ENCODE peak calls at places on chromosomes 4 and X, in nine cellular contexts. J, O, X, Y, Q, L, G, R and S are unnamed samples.

GRCh38 chrX:104669063-104669462 is 103.1 kb downstream of the IL1RAPL2 start:
- DNase-seq in Q (no peak), O (no peak), G (no peak), R (no peak), Y (no peak), L (no peak), X (no peak), J (no peak), S (no peak)

GRCh38 chr4:23814606-23815005 is 75.2 kb downstream of the PPARGC1A start:
- DNase-seq in X (no peak), Y (no peak), O (no peak), J (no peak), R (no peak), Q (no peak), L (no peak), G (no peak), S (no peak)

GRCh38 chr4:186844059-186844681 is 120.5 kb upstream of the FAT1 start:
- DNase-seq in J (peak; percentile 19), X (no peak), Y (peak; percentile 19), O (no peak), G (peak; percentile 52), R (no peak), L (no peak), Q (no peak), S (no peak)

GRCh38 chr4:145179201-145179860 is 1.1 kb downstream of the OTUD4 start:
- DNase-seq in Q (peak; percentile 85), J (peak; percentile 7), R (peak; percentile 71), G (peak; percentile 41), L (peak; percentile 65), X (peak; percentile 32), O (no peak), Y (peak; percentile 87), S (peak; percentile 69)

GRCh38 chrX:97397371-97397770 is 513.7 kb downstream of the RPA4 start:
- DNase-seq in X (no peak), Y (peak; percentile 58), L (no peak), Q (no peak), G (peak; percentile 59), R (no peak), O (no peak), J (no peak), S (no peak)

GRCh38 chrX:71081348-71082148 is 13.4 kb upstream of the SNX12 start:
- DNase-seq in O (no peak), Q (no peak), L (no peak), Y (no peak), J (no peak), R (no peak), X (no peak), G (peak; percentile 18), S (no peak)

GRCh38 chr4:132383571-132384199 is 765.4 kb upstream of the PCDH10 start:
- DNase-seq in G (no peak), L (no peak), X (no peak), Y (no peak), R (no peak), Q (no peak), O (no peak), J (no peak), S (no peak)

GRCh38 chr4:67035501-67035900 is 509.8 kb downstream of the CENPC start:
- DNase-seq in R (no peak), J (peak; percentile 10), Q (no peak), Y (peak; percentile 2), O (no peak), X (no peak), G (peak; percentile 96), L (no peak), S (no peak)

GRCh38 chrX:31181377-31182038 is 109.7 kb upstream of the FTHL17 start:
- DNase-seq in G (no peak), L (no peak), Q (no peak), R (no peak), X (no peak), O (peak; percentile 22), J (no peak), Y (no peak), S (no peak)

GRCh38 chr4:122450847-122451246 is 5.7 kb downstream of the IL2 start:
- DNase-seq in L (no peak), R (no peak), O (no peak), Q (no peak), J (peak; percentile 1), G (peak; percentile 5), Y (peak; percentile 25), X (no peak), S (no peak)

GRCh38 chrX:519741-520140 is 110.8 kb upstream of the SHOX start:
- DNase-seq in Y (no peak), L (no peak), O (no peak), X (no peak), G (no peak), Q (no peak), J (no peak), R (no peak), S (no peak)

GRCh38 chrX:150201841-150202240 is 161.3 kb upstream of the MAMLD1 start:
- DNase-seq in O (no peak), J (no peak), Y (no peak), R (no peak), Q (no peak), X (no peak), G (no peak), L (no peak), S (no peak)

GRCh38 chrX:133415276-133416105 is at the start of gene GPC4:
- DNase-seq in O (no peak), R (no peak), Y (no peak), Q (peak; percentile 87), G (peak; percentile 6), X (peak; percentile 59), L (no peak), J (no peak), S (no peak)

GRCh38 chr4:186500721-186501304 is 54.6 kb downstream of the MTNR1A start:
- DNase-seq in L (no peak), J (no peak), O (no peak), Q (no peak), G (no peak), R (no peak), Y (no peak), X (no peak), S (no peak)

GRCh38 chrX:39805825-39806224 is 291.9 kb downstream of the BCOR start:
- DNase-seq in R (no peak), J (no peak), Q (no peak), L (no peak), G (no peak), X (no peak), Y (no peak), O (no peak), S (no peak)

GRCh38 chr4:95536650-95537049 is 12.1 kb downstream of the UNC5C start:
- DNase-seq in J (no peak), Y (no peak), Q (no peak), L (no peak), O (no peak), X (no peak), R (no peak), G (no peak), S (no peak)

GRCh38 chr4:151098191-151098590 is 1.2 kb upstream of the RPS3A start:
- DNase-seq in L (no peak), X (no peak), Y (no peak), Q (no peak), R (no peak), G (no peak), O (no peak), J (no peak), S (no peak)

GRCh38 chrX:30659421-30659820 is 6.2 kb downstream of the GK start:
- DNase-seq in G (peak; percentile 76), L (no peak), Y (peak; percentile 76), X (no peak), O (no peak), R (no peak), Q (no peak), J (peak; percentile 31), S (no peak)

GRCh38 chrX:85619962-85620361 is 240.5 kb upstream of the POF1B start:
- DNase-seq in Y (no peak), R (no peak), O (no peak), L (no peak), J (no peak), Q (peak; percentile 19), X (no peak), G (no peak), S (no peak)

GRCh38 chr4:24568425-24568824 is 15.9 kb downstream of the DHX15 start:
- DNase-seq in X (no peak), J (no peak), L (no peak), Y (no peak), Q (no peak), G (no peak), R (no peak), O (no peak), S (no peak)

GRCh38 chr4:119589165-119589564 is 39.4 kb downstream of the PDE5A start:
- DNase-seq in L (no peak), X (no peak), Q (no peak), R (no peak), Y (no peak), J (no peak), O (no peak), G (no peak), S (no peak)

GRCh38 chrX:15946783-15947550 is 92.4 kb upstream of the AP1S2 start:
- DNase-seq in R (no peak), G (peak; percentile 67), Q (no peak), J (peak; percentile 65), L (no peak), O (no peak), Y (no peak), X (no peak), S (no peak)

GRCh38 chr4:112736718-112737135 is 99.8 kb downstream of the LARP7 start:
- DNase-seq in Y (no peak), O (no peak), Q (no peak), X (no peak), L (no peak), R (no peak), G (no peak), J (no peak), S (no peak)

GRCh38 chrX:127552571-127552970 is 499.6 kb downstream of the ACTRT1 start:
- DNase-seq in X (no peak), Y (no peak), R (no peak), G (no peak), O (no peak), J (no peak), L (no peak), Q (no peak), S (no peak)

GRCh38 chr4:80311130-80311529 is 24.4 kb upstream of the CFAP299 start:
- DNase-seq in J (no peak), O (no peak), R (no peak), L (no peak), G (no peak), Q (no peak), Y (no peak), X (no peak), S (no peak)

GRCh38 chr4:142660728-142661127 is 185.4 kb downstream of the INPP4B start:
- DNase-seq in R (no peak), O (no peak), Y (peak; percentile 3), G (no peak), X (no peak), J (no peak), Q (no peak), L (no peak), S (no peak)

GRCh38 chr4:167234388-167234881 is at the start of gene SPOCK3:
- DNase-seq in X (peak; percentile 33), J (peak; percentile 49), G (peak; percentile 4), O (peak; percentile 48), R (no peak), Y (peak; percentile 10), Q (peak; percentile 71), L (no peak), S (no peak)

GRCh38 chrX:1481636-1482529 is 29.2 kb upstream of the ASMTL start:
- DNase-seq in R (peak; percentile 69), G (peak; percentile 85), L (peak; percentile 68), Q (no peak), J (no peak), Y (no peak), X (no peak), O (no peak), S (peak; percentile 62)

GRCh38 chr4:84258905-84259830 is 239.9 kb downstream of the NKX6-1 start:
- DNase-seq in Q (no peak), L (no peak), J (no peak), G (peak; percentile 32), Y (peak; percentile 32), O (no peak), X (no peak), R (no peak), S (no peak)

GRCh38 chr4:113293043-113293560 is 243.6 kb downstream of the ANK2 start:
- DNase-seq in G (peak; percentile 30), X (no peak), Q (no peak), L (no peak), Y (no peak), R (no peak), O (no peak), J (no peak), S (no peak)

GRCh38 chrX:15815779-15816452 is 25.6 kb downstream of the ZRSR2 start:
- DNase-seq in Y (peak; percentile 25), J (no peak), R (peak; percentile 7), L (no peak), G (no peak), O (no peak), X (no peak), Q (no peak), S (no peak)